ENCODE peak calls at places on chromosomes 7 and 10, in four cellular contexts. One of them, this sample, is unnamed.

GRCh38 chr7:94087664-94088352 is 83.7 kb upstream of the BET1 start:
- DNase-seq in AG10803: peak; percentile 79
- DNase-seq in AG04450: peak; percentile 66
- DNase-seq in Peyer's patch: peak; percentile 72
- DNase-seq in this sample: peak; percentile 87

GRCh38 chr7:92595281-92595680 is 5.1 kb upstream of the FAM133B start:
- DNase-seq in AG10803: peak; percentile 78
- DNase-seq in AG04450: no peak
- DNase-seq in Peyer's patch: no peak
- DNase-seq in this sample: peak; percentile 67

GRCh38 chr10:17235136-17235535 is 7.1 kb downstream of the VIM start:
- DNase-seq in AG10803: peak; percentile 53
- DNase-seq in AG04450: no peak
- DNase-seq in Peyer's patch: no peak
- DNase-seq in this sample: peak; percentile 28

GRCh38 chr10:102814873-102815661 is 22.1 kb downstream of the CYP17A1 start:
- DNase-seq in AG10803: peak; percentile 58
- DNase-seq in AG04450: no peak
- DNase-seq in Peyer's patch: peak; percentile 62
- DNase-seq in this sample: no peak

GRCh38 chr7:89623018-89623672 is 531.1 kb upstream of the STEAP1 start:
- DNase-seq in AG10803: peak; percentile 44
- DNase-seq in AG04450: no peak
- DNase-seq in Peyer's patch: no peak
- DNase-seq in this sample: peak; percentile 64

GRCh38 chr7:123656544-123657303 is 1.1 kb downstream of the LMOD2 start:
- DNase-seq in AG10803: no peak
- DNase-seq in AG04450: no peak
- DNase-seq in Peyer's patch: no peak
- DNase-seq in this sample: no peak

GRCh38 chr7:16675277-16675676 is 29.3 kb downstream of the BZW2 start:
- DNase-seq in AG10803: no peak
- DNase-seq in AG04450: no peak
- DNase-seq in Peyer's patch: no peak
- DNase-seq in this sample: no peak

GRCh38 chr10:131318791-131319190 is 7.3 kb upstream of the TCERG1L start:
- DNase-seq in AG10803: no peak
- DNase-seq in AG04450: no peak
- DNase-seq in Peyer's patch: no peak
- DNase-seq in this sample: no peak

GRCh38 chr10:56360583-56360966 is 484 bp downstream of the ZWINT start:
- DNase-seq in AG10803: no peak
- DNase-seq in AG04450: no peak
- DNase-seq in Peyer's patch: no peak
- DNase-seq in this sample: no peak

GRCh38 chr10:123390332-123390731 is 236.1 kb downstream of the BUB3 start:
- DNase-seq in AG10803: no peak
- DNase-seq in AG04450: no peak
- DNase-seq in Peyer's patch: no peak
- DNase-seq in this sample: no peak

GRCh38 chr10:62915192-62915591 is 99.0 kb upstream of the EGR2 start:
- DNase-seq in AG10803: no peak
- DNase-seq in AG04450: no peak
- DNase-seq in Peyer's patch: no peak
- DNase-seq in this sample: no peak

GRCh38 chr10:79311581-79312407 is 35.5 kb upstream of the PPIF start:
- DNase-seq in AG10803: no peak
- DNase-seq in AG04450: no peak
- DNase-seq in Peyer's patch: no peak
- DNase-seq in this sample: no peak

GRCh38 chr7:157299613-157300405 is 37.0 kb upstream of the DNAJB6 start:
- DNase-seq in AG10803: peak; percentile 42
- DNase-seq in AG04450: no peak
- DNase-seq in Peyer's patch: no peak
- DNase-seq in this sample: no peak

GRCh38 chr7:50312589-50313162 is 8.2 kb downstream of the IKZF1 start:
- DNase-seq in AG10803: no peak
- DNase-seq in AG04450: no peak
- DNase-seq in Peyer's patch: no peak
- DNase-seq in this sample: no peak

GRCh38 chr7:30645661-30646060 is 36.6 kb downstream of the CRHR2 start:
- DNase-seq in AG10803: no peak
- DNase-seq in AG04450: no peak
- DNase-seq in Peyer's patch: no peak
- DNase-seq in this sample: no peak

GRCh38 chr10:95276367-95277200 is 14.2 kb downstream of the PDLIM1 start:
- DNase-seq in AG10803: no peak
- DNase-seq in AG04450: no peak
- DNase-seq in Peyer's patch: peak; percentile 83
- DNase-seq in this sample: no peak

GRCh38 chr10:35638116-35638515 is 4.0 kb downstream of the FZD8 start:
- DNase-seq in AG10803: no peak
- DNase-seq in AG04450: no peak
- DNase-seq in Peyer's patch: no peak
- DNase-seq in this sample: no peak

GRCh38 chr7:1693419-1693990 is 23.4 kb downstream of the ELFN1 start:
- DNase-seq in AG10803: no peak
- DNase-seq in AG04450: no peak
- DNase-seq in Peyer's patch: peak; percentile 41
- DNase-seq in this sample: no peak

GRCh38 chr7:75056476-75056875 is 17.1 kb downstream of the RCC1L start:
- DNase-seq in AG10803: peak; percentile 89
- DNase-seq in AG04450: peak; percentile 32
- DNase-seq in Peyer's patch: no peak
- DNase-seq in this sample: peak; percentile 73

GRCh38 chr7:22549051-22549450 is 49.1 kb upstream of the STEAP1B start:
- DNase-seq in AG10803: no peak
- DNase-seq in AG04450: no peak
- DNase-seq in Peyer's patch: no peak
- DNase-seq in this sample: no peak

GRCh38 chr10:17643339-17643754 is 604 bp upstream of the STAM start:
- DNase-seq in AG10803: peak; percentile 82
- DNase-seq in AG04450: no peak
- DNase-seq in Peyer's patch: peak; percentile 82
- DNase-seq in this sample: peak; percentile 93

GRCh38 chr10:60944159-60944909 is at the start of gene RHOBTB1:
- DNase-seq in AG10803: peak; percentile 86
- DNase-seq in AG04450: no peak
- DNase-seq in Peyer's patch: peak; percentile 83
- DNase-seq in this sample: peak; percentile 91

GRCh38 chr10:69802424-69803161 is 887 bp downstream of the COL13A1 start:
- DNase-seq in AG10803: peak; percentile 35
- DNase-seq in AG04450: no peak
- DNase-seq in Peyer's patch: no peak
- DNase-seq in this sample: peak; percentile 72